ENCODE peak calls at places on chromosomes 12 and 14, in six cellular contexts. S is H1, Y is mammary epithelial cell, G is GM23248, C is fibroblast of lung, U is hepatocyte. B is an unnamed sample. For H4K20me1, the result is how much of the 10 kb centered on the place peaks cover.

GRCh38 chr12:129483494-129483893 is 420.3 kb downstream of the TMEM132D start:
- DNase-seq in S (no peak), Y (no peak), G (no peak), C (no peak), U (no peak), B (no peak)

GRCh38 chr12:89326260-89327040 is 25.9 kb downstream of the DUSP6 start:
- DNase-seq in S (no peak), Y (no peak), G (no peak), C (no peak), U (no peak), B (no peak)

GRCh38 chr12:29537292-29537691 is 39.8 kb upstream of the OVCH1 start:
- DNase-seq in S (no peak), Y (peak), G (no peak), C (peak), U (no peak), B (peak)

GRCh38 chr12:104250366-104251125 is 35.0 kb downstream of the TXNRD1 start:
- DNase-seq in S (no peak), Y (peak), G (peak), C (no peak), U (no peak), B (no peak)

GRCh38 chr12:122721057-122721545 is 4.5 kb upstream of the HCAR3 start:
- DNase-seq in S (no peak), Y (peak), G (no peak), C (no peak), U (peak), B (peak)

GRCh38 chr12:116520801-116521471 is 38.2 kb upstream of the MAP1LC3B2 start:
- DNase-seq in S (no peak), Y (peak), G (peak), C (peak), U (no peak), B (peak)

GRCh38 chr14:55749201-55749812 is 169.3 kb downstream of the KTN1 start:
- DNase-seq in S (no peak), Y (peak), G (peak), C (peak), U (no peak), B (no peak)

GRCh38 chr14:41605550-41606248 is 977 bp upstream of the LRFN5 start:
- DNase-seq in S (no peak), Y (no peak), G (peak), C (peak), U (peak), B (peak)

GRCh38 chr14:72129283-72129682 is 197.1 kb downstream of the RGS6 start:
- DNase-seq in S (no peak), Y (no peak), G (no peak), C (no peak), U (no peak), B (no peak)

GRCh38 chr12:102946042-102946441 is 11.4 kb upstream of the ASCL1 start:
- DNase-seq in S (no peak), Y (no peak), G (no peak), C (no peak), U (no peak), B (no peak)

GRCh38 chr14:102593841-102594170 is 1.4 kb downstream of the RCOR1 start:
- DNase-seq in S (no peak), Y (no peak), G (no peak), C (peak), U (no peak), B (no peak)

GRCh38 chr12:53298154-53298553 is 1.3 kb upstream of the MYG1 start:
- DNase-seq in S (no peak), Y (no peak), G (peak), C (peak), U (no peak), B (peak)

GRCh38 chr12:105476616-105477015 is 146.1 kb downstream of the C12orf75 start:
- DNase-seq in S (no peak), Y (no peak), G (no peak), C (no peak), U (no peak), B (no peak)

GRCh38 chr14:52005625-52006024 is 16.3 kb downstream of the RTRAF start:
- DNase-seq in S (no peak), Y (no peak), G (no peak), C (no peak), U (no peak), B (no peak)

GRCh38 chr14:77097006-77097688 is 911 bp upstream of the CIPC start:
- DNase-seq in S (no peak), Y (no peak), G (no peak), C (peak), U (no peak), B (peak)

GRCh38 chr14:89067293-89067972 is 243.0 kb downstream of the TTC8 start:
- DNase-seq in S (no peak), Y (no peak), G (no peak), C (no peak), U (no peak), B (no peak)

GRCh38 chr12:88737838-88738472 is 157.7 kb upstream of the KITLG start:
- DNase-seq in S (no peak), Y (no peak), G (no peak), C (no peak), U (no peak), B (no peak)

GRCh38 chr12:3928538-3929220 is 55.5 kb upstream of the PARP11 start:
- DNase-seq in S (peak), Y (no peak), G (no peak), C (no peak), U (peak), B (no peak)

GRCh38 chr14:102524026-102524450 is 14.5 kb upstream of the ANKRD9 start:
- DNase-seq in S (no peak), Y (no peak), G (no peak), C (no peak), U (no peak), B (no peak)

GRCh38 chr14:37945959-37946358 is 261.7 kb upstream of the SSTR1 start:
- DNase-seq in S (no peak), Y (no peak), G (no peak), C (no peak), U (no peak), B (no peak)

DNA sequence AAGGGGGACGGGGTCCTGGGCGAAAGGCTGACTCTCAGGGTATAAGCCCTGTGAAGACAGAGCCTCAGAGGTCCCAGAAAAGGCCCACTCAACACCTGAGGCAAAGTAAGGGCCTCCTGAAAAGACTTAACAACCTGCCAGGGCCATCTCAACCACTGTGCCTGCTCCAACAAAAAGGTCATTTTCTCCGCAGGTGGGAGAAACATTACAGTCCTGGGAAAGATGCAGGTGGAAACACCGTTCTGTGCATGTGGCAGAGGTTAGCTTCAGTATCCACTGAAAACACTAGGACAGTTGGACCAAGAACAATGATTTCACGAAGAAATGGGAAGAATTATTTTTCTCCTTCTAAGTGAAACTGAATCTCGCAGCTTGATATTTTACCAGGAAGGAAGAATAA is 50.9 kb downstream of the CCDC88C start:
- DNase-seq in S (no peak), Y (no peak), G (no peak), C (no peak), U (no peak), B (no peak)
- H4K20me1 ChIP-seq in S (under half), Y (under half), G (under half), C (under half), U (under half), B (under half)

GRCh38 chr12:27274706-27275105 is 30.6 kb downstream of the STK38L start:
- DNase-seq in S (no peak), Y (no peak), G (no peak), C (no peak), U (no peak), B (peak)

GRCh38 chr12:27276275-27276674 is 32.2 kb downstream of the STK38L start:
- DNase-seq in S (no peak), Y (no peak), G (no peak), C (no peak), U (no peak), B (no peak)

GRCh38 chr12:27273114-27273513 is 29.0 kb downstream of the STK38L start:
- DNase-seq in S (no peak), Y (no peak), G (no peak), C (no peak), U (no peak), B (no peak)

GRCh38 chr12:27270148-27270547 is 26.1 kb downstream of the STK38L start:
- DNase-seq in S (no peak), Y (no peak), G (no peak), C (no peak), U (no peak), B (no peak)

GRCh38 chr12:27272375-27273028 is 28.4 kb downstream of the STK38L start:
- DNase-seq in S (no peak), Y (no peak), G (no peak), C (no peak), U (peak), B (peak)
- H3K27ac ChIP-seq in S (no peak), Y (no peak), G (no peak), C (no peak), U (peak), B (no peak)

GRCh38 chr12:108730337-108731104 is 797 bp downstream of the CORO1C start:
- DNase-seq in S (peak), Y (peak), G (peak), C (peak), U (peak), B (peak)

GRCh38 chr12:108731105-108731865 is at the start of gene CORO1C:
- DNase-seq in S (peak), Y (peak), G (peak), C (peak), U (peak), B (peak)

GRCh38 chr12:108727868-108728735 is 3.2 kb downstream of the CORO1C start:
- DNase-seq in S (no peak), Y (no peak), G (no peak), C (no peak), U (no peak), B (peak)

GRCh38 chr12:108729612-108730336 is 1.5 kb downstream of the CORO1C start:
- DNase-seq in S (no peak), Y (peak), G (peak), C (peak), U (peak), B (peak)

GRCh38 chr12:108728820-108729611 is 2.3 kb downstream of the CORO1C start:
- DNase-seq in S (no peak), Y (no peak), G (peak), C (no peak), U (no peak), B (peak)
- H3K4me3 ChIP-seq in S (no peak), Y (peak), G (peak), C (peak), U (peak), B (peak)

GRCh38 chr12:57146092-57146491 is 1.3 kb downstream of the LRP1-AS start:
- DNase-seq in S (no peak), Y (no peak), G (peak), C (peak), U (no peak), B (no peak)
- H4K20me1 ChIP-seq in S (under half), Y (under half), G (under half), C (under half), U (under half), B (half or more)

DNA sequence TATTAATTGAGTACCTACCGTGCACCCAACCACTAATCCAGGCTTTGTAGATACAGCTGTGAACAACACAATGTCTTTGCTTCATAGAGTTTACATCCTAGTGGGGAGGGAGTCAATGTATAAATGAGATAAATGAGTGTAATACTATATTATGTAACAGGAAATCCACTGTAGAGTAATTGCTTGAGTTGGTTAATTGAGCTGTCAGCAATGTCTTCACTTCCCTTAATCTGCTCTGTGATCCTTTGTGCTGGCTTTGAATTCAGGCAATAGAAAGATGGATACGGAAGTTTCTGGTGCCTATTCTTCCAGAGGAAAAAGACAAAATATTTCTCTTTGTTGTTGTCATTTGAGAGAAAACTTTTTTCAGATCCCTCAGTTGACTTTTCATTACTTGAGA is 104.0 kb upstream of the SLC16A7 start:
- DNase-seq in S (no peak), Y (no peak), G (no peak), C (no peak), U (no peak), B (no peak)
- H3K27ac ChIP-seq in S (no peak), Y (no peak), G (no peak), C (no peak), U (no peak), B (no peak)

B was measured in astrocyte.